ENCODE peak calls at places on chromosome 12, in six cellular contexts. H is IMR-90, Z is mesenchymal stem cell, U is mesendoderm, E is neuronal stem cell, W is H1. G is an unnamed sample.

GRCh38 chr12:88142610-88142991 is 494 bp downstream of the TMTC3 start:
- DNase-seq in H (no peak), Z (no peak), U (peak), E (no peak), W (no peak), G (peak)

GRCh38 chr12:32025906-32026305 is 66.7 kb downstream of the RESF1 start:
- DNase-seq in H (no peak), Z (no peak), U (no peak), E (no peak), W (no peak), G (no peak)

GRCh38 chr12:5191803-5192538 is 148.3 kb downstream of the KCNA5 start:
- DNase-seq in H (no peak), Z (no peak), U (no peak), E (no peak), W (no peak), G (no peak)

GRCh38 chr12:12720637-12721250 is 3.6 kb downstream of the CDKN1B start:
- DNase-seq in H (no peak), Z (no peak), U (no peak), E (no peak), W (no peak), G (no peak)

GRCh38 chr12:65740873-65741600 is 83.2 kb upstream of the HMGA2 start:
- DNase-seq in H (peak), Z (peak), U (peak), E (peak), W (peak), G (peak)

GRCh38 chr12:109763201-109763841 is 49.7 kb downstream of the FAM222A start:
- DNase-seq in H (peak), Z (peak), U (peak), E (no peak), W (peak), G (peak)

GRCh38 chr12:105831372-105831771 is 307.4 kb downstream of the NUAK1 start:
- DNase-seq in H (no peak), Z (no peak), U (peak), E (no peak), W (no peak), G (no peak)

GRCh38 chr12:114626-115211 is 48.2 kb downstream of the IQSEC3 start:
- DNase-seq in H (no peak), Z (no peak), U (peak), E (no peak), W (no peak), G (no peak)

GRCh38 chr12:22334696-22335290 is at the start of gene ST8SIA1:
- DNase-seq in H (no peak), Z (peak), U (no peak), E (peak), W (peak), G (peak)

GRCh38 chr12:12365931-12366431 is 9.1 kb downstream of the BORCS5 start:
- DNase-seq in H (peak), Z (no peak), U (no peak), E (no peak), W (no peak), G (no peak)

GRCh38 chr12:15682826-15683225 is 106.4 kb downstream of the EPS8 start:
- DNase-seq in H (no peak), Z (peak), U (no peak), E (no peak), W (no peak), G (no peak)

GRCh38 chr12:51871126-51871525 is 16.8 kb upstream of the ANKRD33 start:
- DNase-seq in H (no peak), Z (no peak), U (no peak), E (no peak), W (no peak), G (no peak)

GRCh38 chr12:59182191-59182590 is 261.9 kb upstream of the LRIG3 start:
- DNase-seq in H (no peak), Z (peak), U (no peak), E (no peak), W (no peak), G (no peak)

GRCh38 chr12:113003631-113004030 is 25.3 kb downstream of the OAS2 start:
- DNase-seq in H (no peak), Z (no peak), U (no peak), E (no peak), W (no peak), G (peak)

GRCh38 chr12:66405395-66405794 is 103.1 kb downstream of the HELB start:
- DNase-seq in H (peak), Z (peak), U (no peak), E (no peak), W (no peak), G (no peak)

GRCh38 chr12:48356041-48356768 is 5.5 kb upstream of the ZNF641 start:
- DNase-seq in H (no peak), Z (peak), U (no peak), E (no peak), W (no peak), G (no peak)

GRCh38 chr12:130803707-130804106 is 35.3 kb downstream of the STX2 start:
- DNase-seq in H (peak), Z (no peak), U (no peak), E (no peak), W (no peak), G (no peak)

GRCh38 chr12:94267530-94267877 is 119.1 kb downstream of the PLXNC1 start:
- DNase-seq in H (no peak), Z (no peak), U (no peak), E (no peak), W (no peak), G (no peak)

GRCh38 chr12:110585231-110585799 is 2.2 kb upstream of the PPTC7 start:
- DNase-seq in H (peak), Z (peak), U (peak), E (no peak), W (no peak), G (no peak)

GRCh38 chr12:109588461-109589239 is 15.1 kb downstream of the MVK start:
- DNase-seq in H (no peak), Z (no peak), U (no peak), E (no peak), W (no peak), G (no peak)

GRCh38 chr12:5047094-5047493 is 3.4 kb downstream of the KCNA5 start:
- DNase-seq in H (no peak), Z (no peak), U (no peak), E (no peak), W (no peak), G (no peak)

GRCh38 chr12:1662761-1663439 is 28.0 kb upstream of the ADIPOR2 start:
- DNase-seq in H (no peak), Z (peak), U (peak), E (peak), W (peak), G (peak)

GRCh38 chr12:66647034-66647691 is 31.7 kb downstream of the GRIP1 start:
- DNase-seq in H (peak), Z (peak), U (no peak), E (no peak), W (no peak), G (no peak)

GRCh38 chr12:47394070-47394469 is 311.8 kb downstream of the RPAP3 start:
- DNase-seq in H (no peak), Z (no peak), U (peak), E (no peak), W (no peak), G (no peak)

GRCh38 chr12:131735153-131735456 is 24.2 kb downstream of the SFSWAP start:
- DNase-seq in H (no peak), Z (no peak), U (no peak), E (no peak), W (no peak), G (no peak)

GRCh38 chr12:41536813-41537490 is 348.8 kb downstream of the PDZRN4 start:
- DNase-seq in H (no peak), Z (no peak), U (no peak), E (no peak), W (no peak), G (no peak)

GRCh38 chr12:24661657-24662096 is 287.2 kb downstream of the BCAT1 start:
- DNase-seq in H (peak), Z (peak), U (no peak), E (no peak), W (no peak), G (no peak)

GRCh38 chr12:95608252-95609033 is 57.2 kb upstream of the USP44 start:
- DNase-seq in H (peak), Z (peak), U (no peak), E (no peak), W (no peak), G (peak)

GRCh38 chr12:96308881-96309280 is 91.4 kb downstream of the CDK17 start:
- DNase-seq in H (peak), Z (peak), U (no peak), E (no peak), W (no peak), G (no peak)

GRCh38 chr12:13255792-13256704 is 59.5 kb downstream of the EMP1 start:
- DNase-seq in H (peak), Z (peak), U (peak), E (peak), W (peak), G (peak)

GRCh38 chr12:13564266-13564810 is 367.8 kb downstream of the EMP1 start:
- DNase-seq in H (no peak), Z (no peak), U (no peak), E (no peak), W (no peak), G (no peak)

GRCh38 chr12:82880442-82880901 is 193.8 kb downstream of the TMTC2 start:
- DNase-seq in H (peak), Z (no peak), U (no peak), E (no peak), W (no peak), G (no peak)

GRCh38 chr12:98325003-98325402 is 190.4 kb upstream of the TMPO start:
- DNase-seq in H (no peak), Z (no peak), U (no peak), E (no peak), W (no peak), G (no peak)
- H2BK15ac ChIP-seq in H (no peak), Z (no peak), U (no peak), E (peak), W (no peak), G (no peak)

GRCh38 chr12:103542078-103542477 is 45.0 kb upstream of the STAB2 start:
- DNase-seq in H (no peak), Z (no peak), U (no peak), E (no peak), W (no peak), G (no peak)

GRCh38 chr12:103547929-103548328 is 39.1 kb upstream of the STAB2 start:
- DNase-seq in H (no peak), Z (no peak), U (no peak), E (no peak), W (no peak), G (no peak)

GRCh38 chr12:103548622-103549601 is 38.2 kb upstream of the STAB2 start:
- DNase-seq in H (peak), Z (peak), U (peak), E (peak), W (peak), G (peak)

DNA sequence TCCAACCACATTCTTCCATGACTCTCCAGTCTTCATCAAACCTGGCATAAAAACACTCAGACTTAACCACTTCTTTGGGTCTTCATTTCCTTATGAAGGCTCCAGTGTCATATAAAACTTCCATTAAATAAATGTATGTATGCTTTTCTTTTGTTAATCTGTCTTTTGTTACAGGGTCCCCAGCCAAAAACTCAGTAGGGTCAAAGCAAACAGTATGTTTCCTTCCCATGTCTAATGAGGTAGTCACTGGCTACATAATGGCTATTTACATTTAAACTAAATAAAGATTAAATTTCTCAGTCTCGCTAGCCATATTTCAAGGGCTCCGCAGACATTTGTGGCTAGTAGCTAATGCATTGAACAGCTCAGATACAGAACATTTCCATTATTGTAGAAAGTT is 40.1 kb upstream of the STAB2 start:
- DNase-seq in H (no peak), Z (no peak), U (no peak), E (no peak), W (no peak), G (no peak)
- H3K9ac ChIP-seq in H (no peak), Z (no peak), U (no peak), E (no peak), W (no peak), G (no peak)

GRCh38 chr12:103494388-103494787 is 1.4 kb downstream of the C12orf42 start:
- DNase-seq in H (no peak), Z (no peak), U (no peak), E (no peak), W (no peak), G (no peak)

GRCh38 chr12:103493199-103493598 is 2.6 kb downstream of the C12orf42 start:
- DNase-seq in H (no peak), Z (no peak), U (no peak), E (no peak), W (no peak), G (no peak)

GRCh38 chr12:103498990-103499389 is 3.2 kb upstream of the C12orf42 start:
- DNase-seq in H (no peak), Z (no peak), U (no peak), E (no peak), W (no peak), G (no peak)

GRCh38 chr12:103495158-103495782 is 498 bp downstream of the C12orf42 start:
- DNase-seq in H (no peak), Z (no peak), U (peak), E (peak), W (peak), G (peak)

GRCh38 chr12:103495783-103496456 is at the start of gene C12orf42:
- DNase-seq in H (no peak), Z (peak), U (peak), E (peak), W (peak), G (peak)
- H2BK15ac ChIP-seq in H (no peak), Z (no peak), U (no peak), E (peak), W (peak), G (no peak)

DNA sequence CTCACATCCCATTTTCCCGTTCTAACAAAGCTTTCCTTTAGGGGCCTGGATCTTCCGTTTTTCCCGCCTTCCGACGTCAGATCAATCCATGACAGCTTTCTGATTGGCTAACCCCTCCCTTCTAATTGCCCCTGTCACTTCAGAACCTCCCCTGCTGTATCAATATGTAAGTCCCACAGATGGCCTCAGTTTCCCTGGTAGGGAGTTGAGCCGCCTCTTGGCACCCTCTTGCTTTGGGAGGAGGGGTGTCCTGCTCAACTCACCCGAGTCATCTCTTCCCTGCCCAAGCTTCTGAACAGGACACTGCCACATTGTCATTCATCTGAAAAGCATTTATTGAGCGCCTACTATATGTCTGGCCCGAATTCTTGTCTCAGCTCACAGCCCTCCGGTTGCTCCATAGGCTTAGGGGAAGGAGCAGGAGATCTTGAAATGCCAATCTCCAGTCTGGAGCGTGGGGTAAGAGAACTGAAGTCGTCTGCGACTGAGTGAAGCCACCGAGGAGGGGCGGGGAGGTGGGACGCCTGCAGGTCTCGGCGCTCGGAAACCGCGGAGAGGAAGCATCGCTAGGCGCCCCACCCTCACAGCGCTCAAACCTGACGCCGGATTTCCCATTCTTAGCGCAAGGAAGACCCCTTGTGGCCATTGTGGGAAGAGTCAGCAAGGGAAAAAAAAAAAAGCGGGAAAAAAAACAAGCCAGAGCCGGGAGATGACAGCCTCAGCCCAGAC is 28.0 kb upstream of the SMUG1 start:
- DNase-seq in H (peak), Z (peak), U (peak), E (peak), W (peak), G (peak)
- H3K9ac ChIP-seq in H (peak), Z (peak), U (peak), E (peak), W (no peak), G (no peak)

GRCh38 chr12:53380797-53381738 is 1.1 kb downstream of the SP1 start:
- DNase-seq in H (peak), Z (peak), U (peak), E (no peak), W (peak), G (peak)

GRCh38 chr12:53380104-53380796 is at the start of gene SP1:
- DNase-seq in H (peak), Z (peak), U (peak), E (no peak), W (peak), G (peak)

GRCh38 chr12:53378222-53378621 is 1.8 kb upstream of the SP1 start:
- DNase-seq in H (no peak), Z (no peak), U (no peak), E (no peak), W (no peak), G (no peak)

GRCh38 chr12:53378705-53379388 is 1.1 kb upstream of the SP1 start:
- DNase-seq in H (no peak), Z (no peak), U (peak), E (no peak), W (no peak), G (no peak)

GRCh38 chr12:53379389-53380103 is 430 bp upstream of the SP1 start:
- DNase-seq in H (peak), Z (peak), U (peak), E (peak), W (peak), G (peak)
- H2BK15ac ChIP-seq in H (peak), Z (peak), U (no peak), E (no peak), W (no peak), G (no peak)

GRCh38 chr12:49827351-49828099 is 688 bp downstream of the NCKAP5L start:
- DNase-seq in H (peak), Z (peak), U (peak), E (peak), W (peak), G (peak)
- H3K9ac ChIP-seq in H (peak), Z (peak), U (peak), E (peak), W (peak), G (peak)

G was measured in H9.